ENCODE peak calls at places on chromosomes 4 and X, in nine cellular contexts. C is endothelial cell; T is epithelial cell of esophagus; J is central memory CD4-positive, alpha-beta T cell; O is ACHN; Z is activated T-cell treated with anti-CD3 and anti-CD28 coated beads for 1 hour; L is mucosa of gallbladder; U is sciatic nerve; E is activated B cell treated with CpG ODN at 0.5 μM for 24 hours. D is an unnamed sample.
A peak's percentile ranks its signal among the peaks of the same experiment; 100 is the strongest.

GRCh38 chr4:73721419-73721818 is 18.9 kb upstream of the CXCL8 start:
- DNase-seq in C (no peak), T (peak; percentile 82), J (no peak), O (no peak), Z (no peak), L (no peak), U (no peak), E (no peak), D (no peak)

GRCh38 chrX:17842769-17843525 is 18.2 kb downstream of the RAI2 start:
- DNase-seq in C (peak; percentile 3), T (peak; percentile 41), J (no peak), O (no peak), Z (no peak), L (no peak), U (no peak), E (no peak), D (no peak)

GRCh38 chrX:37010496-37010895 is 2.3 kb downstream of the FAM47C start:
- DNase-seq in C (no peak), T (no peak), J (no peak), O (no peak), Z (no peak), L (no peak), U (no peak), E (no peak), D (no peak)

GRCh38 chr4:81343046-81343445 is 128.0 kb upstream of the PRKG2 start:
- DNase-seq in C (no peak), T (no peak), J (no peak), O (no peak), Z (no peak), L (no peak), U (no peak), E (no peak), D (no peak)

GRCh38 chr4:26088433-26088928 is 174.5 kb downstream of the SMIM20 start:
- DNase-seq in C (no peak), T (peak; percentile 82), J (peak; percentile 43), O (no peak), Z (no peak), L (no peak), U (no peak), E (no peak), D (no peak)

GRCh38 chrX:68827848-68828562 is 816 bp upstream of the EFNB1 start:
- DNase-seq in C (peak; percentile 76), T (peak; percentile 82), J (peak; percentile 59), O (peak; percentile 38), Z (peak; percentile 66), L (peak; percentile 86), U (peak; percentile 94), E (peak; percentile 67), D (peak; percentile 82)

GRCh38 chr4:152657657-152658056 is 22.1 kb downstream of the TMEM154 start:
- DNase-seq in C (no peak), T (no peak), J (no peak), O (no peak), Z (no peak), L (no peak), U (no peak), E (no peak), D (no peak)

GRCh38 chrX:107780525-107780924 is 3.0 kb downstream of the NCBP2L start:
- DNase-seq in C (no peak), T (no peak), J (no peak), O (no peak), Z (no peak), L (no peak), U (no peak), E (no peak), D (no peak)

GRCh38 chr4:55396305-55397023 is 707 bp downstream of the TMEM165 start:
- DNase-seq in C (peak; percentile 72), T (peak; percentile 54), J (peak; percentile 9), O (peak; percentile 30), Z (peak; percentile 9), L (peak; percentile 34), U (peak; percentile 74), E (no peak), D (peak; percentile 40)

GRCh38 chr4:15003891-15004700 is 1.8 kb downstream of the CPEB2 start:
- DNase-seq in C (peak; percentile 54), T (peak; percentile 42), J (peak; percentile 60), O (peak; percentile 14), Z (peak; percentile 33), L (peak; percentile 27), U (peak; percentile 69), E (peak; percentile 60), D (peak; percentile 38)

GRCh38 chr4:48639816-48640215 is 140.3 kb downstream of the FRYL start:
- DNase-seq in C (no peak), T (peak; percentile 40), J (no peak), O (no peak), Z (no peak), L (no peak), U (no peak), E (no peak), D (no peak)

GRCh38 chrX:57933321-57933720 is 23.1 kb upstream of the ZXDA start:
- DNase-seq in C (no peak), T (no peak), J (no peak), O (no peak), Z (no peak), L (no peak), U (no peak), E (no peak), D (no peak)

GRCh38 chrX:136950206-136950605 is 69.7 kb upstream of the RBMX start:
- DNase-seq in C (no peak), T (no peak), J (no peak), O (no peak), Z (no peak), L (no peak), U (no peak), E (no peak), D (no peak)

GRCh38 chr4:7410470-7410869 is 24.3 kb downstream of the PSAPL1 start:
- DNase-seq in C (no peak), T (no peak), J (no peak), O (no peak), Z (no peak), L (no peak), U (no peak), E (no peak), D (no peak)

D was measured in H9.